ENCODE peak calls at places on chromosomes 13 and 19, in seven cellular contexts. S is RWPE1; H is stimulated activated CD4-positive, alpha-beta T cell treated with anti-CD3 and anti-CD28 coated beads, Interleukin-4, amount 100 ng/mL, for 24 hours; T is DMS53; O is epithelial cell of esophagus; K is activated naive CD4-positive, alpha-beta T cell; C is iris pigment epithelial cell. I is an unnamed sample.

GRCh38 chr13:110677731-110678545 is 28.0 kb downstream of the CARS2 start:
- DNase-seq in O (no peak), C (peak), S (no peak), T (no peak), H (peak), K (no peak), I (no peak)

GRCh38 chr19:40718774-40719391 is 2.0 kb downstream of the ITPKC start:
- DNase-seq in K (no peak), S (peak), C (peak), O (peak), H (no peak), T (peak), I (peak)

GRCh38 chr13:64791373-64791772 is 2438.8 kb downstream of the PCDH9 start:
- DNase-seq in T (no peak), H (no peak), S (no peak), K (no peak), C (no peak), O (no peak), I (no peak)

GRCh38 chr13:110331362-110331761 is 24.3 kb downstream of the COL4A2 start:
- DNase-seq in H (no peak), K (no peak), C (peak), T (no peak), O (no peak), S (no peak), I (no peak)

GRCh38 chr13:26568132-26568815 is 10.8 kb downstream of the WASF3 start:
- DNase-seq in C (no peak), S (no peak), K (no peak), H (no peak), O (no peak), T (peak), I (no peak)

GRCh38 chr13:35791191-35791902 is 314.9 kb upstream of the MAB21L1 start:
- DNase-seq in T (no peak), O (peak), S (no peak), C (peak), K (no peak), H (no peak), I (no peak)

GRCh38 chr13:95099541-95099940 is 201.7 kb downstream of the ABCC4 start:
- DNase-seq in S (no peak), O (peak), K (no peak), H (no peak), T (peak), C (peak), I (no peak)

GRCh38 chr19:15330801-15331418 is 1.4 kb downstream of the BRD4 start:
- DNase-seq in S (peak), C (peak), O (peak), K (no peak), T (peak), H (no peak), I (no peak)

GRCh38 chr13:76754414-76754813 is 131.8 kb downstream of the KCTD12 start:
- DNase-seq in T (no peak), O (peak), H (no peak), K (no peak), C (peak), S (peak), I (no peak)

GRCh38 chr19:17445526-17446165 is 2.8 kb downstream of the TMEM221 start:
- DNase-seq in K (no peak), T (no peak), O (no peak), S (no peak), H (no peak), C (no peak), I (no peak)

GRCh38 chr13:25860862-25861261 is 191.0 kb downstream of the SHISA2 start:
- DNase-seq in S (peak), H (no peak), T (no peak), C (peak), O (peak), K (no peak), I (no peak)

GRCh38 chr13:74325106-74325505 is 190.9 kb upstream of the KLF12 start:
- DNase-seq in T (peak), S (no peak), H (no peak), K (no peak), O (peak), C (peak), I (peak)

GRCh38 chr13:97492257-97492656 is 58.3 kb downstream of the RAP2A start:
- DNase-seq in O (peak), K (no peak), S (peak), H (no peak), T (peak), C (no peak), I (no peak)

GRCh38 chr13:87887459-87888123 is 216.4 kb downstream of the SLITRK5 start:
- DNase-seq in C (no peak), T (peak), H (no peak), S (no peak), K (no peak), O (no peak), I (no peak)

GRCh38 chr19:13979686-13980085 is 26.4 kb downstream of the RFX1 start:
- DNase-seq in S (no peak), C (no peak), H (no peak), T (no peak), K (no peak), O (no peak), I (no peak)

GRCh38 chr19:14979498-14980255 is at the start of gene SLC1A6:
- DNase-seq in H (no peak), S (no peak), C (no peak), O (no peak), K (no peak), T (no peak), I (no peak)

GRCh38 chr19:7899751-7900352 is 3.8 kb upstream of the MAP2K7 start:
- DNase-seq in S (no peak), T (no peak), C (no peak), O (no peak), H (no peak), K (no peak), I (no peak)

GRCh38 chr19:56507446-56508281 is at the start of gene ZNF471:
- DNase-seq in C (peak), H (peak), O (peak), T (peak), S (peak), K (peak), I (no peak)

GRCh38 chr13:73417012-73417615 is 358.3 kb downstream of the KLF5 start:
- DNase-seq in O (peak), T (peak), S (no peak), K (no peak), H (no peak), C (peak), I (peak)

GRCh38 chr19:40241125-40241808 is 14.8 kb upstream of the CCNP start:
- DNase-seq in O (no peak), S (no peak), T (no peak), C (no peak), K (no peak), H (no peak), I (no peak)

GRCh38 chr19:7832781-7833180 is 2.8 kb downstream of the EVI5L start:
- DNase-seq in T (no peak), O (no peak), C (no peak), K (no peak), H (no peak), S (no peak), I (no peak)

GRCh38 chr19:4051175-4052101 is 15.3 kb downstream of the ZBTB7A start:
- DNase-seq in K (no peak), C (peak), T (no peak), H (no peak), O (peak), S (peak), I (peak)

GRCh38 chr19:39038098-39038497 is 5.7 kb upstream of the FBXO27 start:
- DNase-seq in S (peak), K (no peak), C (peak), O (peak), T (peak), H (no peak), I (peak)

GRCh38 chr19:33804021-33804799 is 7.5 kb downstream of the KCTD15 start:
- DNase-seq in S (peak), H (no peak), T (no peak), K (no peak), O (peak), C (peak), I (peak)

GRCh38 chr13:91572944-91573535 is 174.6 kb downstream of the GPC5 start:
- DNase-seq in C (peak), O (peak), T (no peak), S (no peak), K (no peak), H (no peak), I (no peak)

GRCh38 chr13:79405501-79405830 is 589 bp downstream of the RBM26 start:
- DNase-seq in K (peak), S (peak), T (peak), O (no peak), C (peak), H (no peak), I (peak)

GRCh38 chr13:43245374-43245964 is 222.1 kb downstream of the DNAJC15 start:
- DNase-seq in T (no peak), C (peak), O (peak), H (no peak), S (peak), K (no peak), I (no peak)

GRCh38 chr13:92602560-92602959 is 624.0 kb upstream of the GPC6 start:
- DNase-seq in C (peak), K (no peak), H (no peak), T (peak), S (no peak), O (peak), I (no peak)

GRCh38 chr19:44613295-44614168 is at the start of gene IGSF23:
- DNase-seq in C (no peak), S (no peak), T (no peak), O (no peak), H (no peak), K (no peak), I (peak)

GRCh38 chr19:35348909-35349611 is 1.4 kb downstream of the FFAR1 start:
- DNase-seq in O (no peak), S (no peak), H (no peak), T (peak), C (no peak), K (no peak), I (no peak)

GRCh38 chr13:42114278-42114677 is 65.8 kb downstream of the DGKH start:
- DNase-seq in C (no peak), S (no peak), K (no peak), H (no peak), T (no peak), O (no peak), I (no peak)

GRCh38 chr19:17052439-17052838 is 22.8 kb downstream of the HAUS8 start:
- DNase-seq in C (peak), O (peak), S (peak), H (peak), K (no peak), T (peak), I (peak)

GRCh38 chr13:23856008-23856750 is 33.0 kb downstream of the MIPEP start:
- DNase-seq in C (no peak), O (no peak), S (no peak), H (no peak), T (no peak), K (no peak), I (no peak)

GRCh38 chr19:3281026-3281425 is 56.6 kb downstream of the CELF5 start:
- DNase-seq in O (no peak), K (no peak), T (no peak), H (no peak), C (no peak), S (no peak), I (no peak)

GRCh38 chr19:38596057-38596981 is 21.4 kb downstream of the MAP4K1 start:
- DNase-seq in T (peak), K (no peak), O (peak), C (peak), S (peak), H (peak), I (peak)

GRCh38 chr19:33785795-33786194 is 10.9 kb upstream of the KCTD15 start:
- DNase-seq in S (no peak), O (no peak), C (peak), T (no peak), K (no peak), H (no peak), I (no peak)

GRCh38 chr19:16429066-16429758 is 42.6 kb downstream of the EPS15L1 start:
- DNase-seq in O (peak), H (no peak), S (peak), C (no peak), K (no peak), T (no peak), I (no peak)